ENCODE peak calls at places on chromosomes 3 and 15, in four cellular contexts. One of them, this sample, is unnamed.

GRCh38 chr3:10783360-10784346 is 32.4 kb upstream of the SLC6A11 start:
- DNase-seq in A549: peak; percentile 40
- DNase-seq in K562: peak; percentile 73
- DNase-seq in HepG2: peak; percentile 36
- DNase-seq in this sample: peak; percentile 38

GRCh38 chr15:86515625-86516024 is 436.0 kb downstream of the AGBL1 start:
- DNase-seq in A549: no peak
- DNase-seq in HepG2: no peak
- DNase-seq in K562: no peak
- DNase-seq in this sample: no peak

GRCh38 chr15:59237119-59237853 is 30.6 kb downstream of the LDHAL6B start:
- DNase-seq in A549: no peak
- DNase-seq in HepG2: no peak
- DNase-seq in K562: no peak
- DNase-seq in this sample: no peak

GRCh38 chr3:46396129-46396528 is 10.7 kb downstream of the CCR5AS start:
- DNase-seq in HepG2: no peak
- DNase-seq in A549: no peak
- DNase-seq in K562: no peak
- DNase-seq in this sample: no peak

GRCh38 chr3:42057561-42058211 is 33.5 kb upstream of the TRAK1 start:
- DNase-seq in HepG2: no peak
- DNase-seq in A549: no peak
- DNase-seq in K562: no peak
- DNase-seq in this sample: no peak

GRCh38 chr3:131007782-131008181 is 18.8 kb downstream of the ASTE1 start:
- DNase-seq in HepG2: no peak
- DNase-seq in K562: no peak
- DNase-seq in A549: no peak
- DNase-seq in this sample: no peak

GRCh38 chr3:138351916-138352555 is 3.7 kb downstream of the MRAS start:
- DNase-seq in K562: no peak
- DNase-seq in HepG2: no peak
- DNase-seq in A549: no peak
- DNase-seq in this sample: no peak

GRCh38 chr3:176734146-176734545 is 463.1 kb downstream of the TBL1XR1 start:
- DNase-seq in HepG2: no peak
- DNase-seq in K562: peak; percentile 11
- DNase-seq in A549: no peak
- DNase-seq in this sample: peak; percentile 60

GRCh38 chr3:54570008-54570407 is 357.9 kb downstream of the LRTM1 start:
- DNase-seq in HepG2: no peak
- DNase-seq in K562: no peak
- DNase-seq in A549: no peak
- DNase-seq in this sample: no peak

GRCh38 chr3:50177346-50177745 is 14.1 kb upstream of the GNAT1 start:
- DNase-seq in A549: no peak
- DNase-seq in HepG2: no peak
- DNase-seq in K562: no peak
- DNase-seq in this sample: no peak

GRCh38 chr3:128424508-128425069 is 42.1 kb downstream of the DNAJB8 start:
- DNase-seq in K562: peak; percentile 39
- DNase-seq in HepG2: no peak
- DNase-seq in A549: no peak
- DNase-seq in this sample: no peak

GRCh38 chr3:117549716-117550115 is 840.1 kb downstream of the TUSC7 start:
- DNase-seq in HepG2: no peak
- DNase-seq in K562: no peak
- DNase-seq in A549: no peak
- DNase-seq in this sample: no peak

GRCh38 chr15:99384992-99385669 is 133.8 kb downstream of the LRRC28 start:
- DNase-seq in A549: no peak
- DNase-seq in K562: no peak
- DNase-seq in HepG2: peak; percentile 75
- DNase-seq in this sample: peak; percentile 40

GRCh38 chr3:150733373-150733935 is 29.5 kb downstream of the SIAH2 start:
- DNase-seq in A549: no peak
- DNase-seq in K562: peak; percentile 88
- DNase-seq in HepG2: peak; percentile 61
- DNase-seq in this sample: no peak

GRCh38 chr3:185069583-185070030 is 83.3 kb downstream of the C3orf70 start:
- DNase-seq in A549: no peak
- DNase-seq in K562: no peak
- DNase-seq in HepG2: peak; percentile 31
- DNase-seq in this sample: peak; percentile 88

GRCh38 chr3:117669761-117670160 is 960.2 kb downstream of the TUSC7 start:
- DNase-seq in HepG2: no peak
- DNase-seq in K562: no peak
- DNase-seq in A549: no peak
- DNase-seq in this sample: no peak

GRCh38 chr15:28112101-28112760 is 13.1 kb upstream of the OCA2 start:
- DNase-seq in A549: no peak
- DNase-seq in K562: no peak
- DNase-seq in HepG2: no peak
- DNase-seq in this sample: no peak

GRCh38 chr3:139835830-139836655 is 98.9 kb upstream of the CLSTN2 start:
- DNase-seq in K562: no peak
- DNase-seq in HepG2: no peak
- DNase-seq in A549: no peak
- DNase-seq in this sample: no peak

GRCh38 chr15:33545866-33546265 is 235.1 kb downstream of the RYR3 start:
- DNase-seq in K562: no peak
- DNase-seq in HepG2: no peak
- DNase-seq in A549: no peak
- DNase-seq in this sample: no peak

GRCh38 chr15:34435658-34436057 is 1.9 kb downstream of the GOLGA8A start:
- DNase-seq in A549: no peak
- DNase-seq in K562: no peak
- DNase-seq in HepG2: no peak
- DNase-seq in this sample: no peak

GRCh38 chr15:91553455-91553854 is 300.1 kb upstream of the SLCO3A1 start:
- DNase-seq in A549: no peak
- DNase-seq in HepG2: no peak
- DNase-seq in K562: no peak
- DNase-seq in this sample: no peak

GRCh38 chr15:27845535-27846369 is 253.4 kb downstream of the OCA2 start:
- DNase-seq in HepG2: no peak
- DNase-seq in A549: no peak
- DNase-seq in K562: no peak
- DNase-seq in this sample: no peak

GRCh38 chr3:129829640-129830039 is 63.9 kb downstream of the TMCC1 start:
- DNase-seq in K562: peak; percentile 10
- DNase-seq in A549: peak; percentile 30
- DNase-seq in HepG2: peak; percentile 83
- DNase-seq in this sample: peak; percentile 23

GRCh38 chr15:100714749-100715342 is 112.5 kb downstream of the ASB7 start:
- DNase-seq in K562: no peak
- DNase-seq in A549: no peak
- DNase-seq in HepG2: no peak
- DNase-seq in this sample: no peak

GRCh38 chr3:59644479-59645075 is 594.8 kb upstream of the CFAP20DC start:
- DNase-seq in HepG2: no peak
- DNase-seq in K562: no peak
- DNase-seq in A549: no peak
- DNase-seq in this sample: no peak

GRCh38 chr3:70832035-70832795 is 519.8 kb upstream of the MDFIC2 start:
- DNase-seq in K562: no peak
- DNase-seq in HepG2: no peak
- DNase-seq in A549: no peak
- DNase-seq in this sample: no peak

GRCh38 chr3:195040773-195041520 is 230.0 kb downstream of the XXYLT1 start:
- DNase-seq in A549: no peak
- DNase-seq in K562: no peak
- DNase-seq in HepG2: peak; percentile 55
- DNase-seq in this sample: no peak

GRCh38 chr3:39271363-39271762 is 8.5 kb downstream of the CX3CR1 start:
- DNase-seq in K562: no peak
- DNase-seq in A549: no peak
- DNase-seq in HepG2: no peak
- DNase-seq in this sample: no peak
- TF ChIP-seq HMGXB4 in K562: no peak
- TF ChIP-seq HMGXB4 in A549: no peak
- TF ChIP-seq HMGXB4 in HepG2: no peak
- TF ChIP-seq HMGXB4 in this sample: no peak

DNA sequence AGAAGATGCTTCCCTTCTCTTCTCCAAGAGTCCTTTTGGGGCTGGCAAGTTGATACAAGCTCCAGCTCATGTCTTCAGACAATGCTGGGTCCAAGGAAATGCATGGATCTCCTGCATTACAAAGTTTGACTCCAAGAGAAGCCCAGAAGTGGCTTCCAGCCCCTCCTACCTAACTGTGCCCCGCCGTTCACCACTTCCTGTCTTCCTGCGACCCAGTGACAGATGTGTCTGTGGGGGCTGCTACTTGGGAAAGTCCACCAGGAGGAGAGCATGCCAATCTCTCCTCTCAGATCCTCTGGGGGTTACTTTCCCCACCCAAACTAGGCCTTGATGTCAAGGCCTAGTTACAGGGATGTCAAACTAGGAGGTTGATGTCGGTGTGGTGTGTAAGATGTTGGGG is 133.6 kb upstream of the RASGRP1 start:
- DNase-seq in HepG2: no peak
- DNase-seq in K562: no peak
- DNase-seq in A549: no peak
- DNase-seq in this sample: no peak
- TF ChIP-seq USF2 in HepG2: no peak
- TF ChIP-seq USF2 in K562: no peak
- TF ChIP-seq USF2 in A549: no peak
- TF ChIP-seq USF2 in this sample: no peak

DNA sequence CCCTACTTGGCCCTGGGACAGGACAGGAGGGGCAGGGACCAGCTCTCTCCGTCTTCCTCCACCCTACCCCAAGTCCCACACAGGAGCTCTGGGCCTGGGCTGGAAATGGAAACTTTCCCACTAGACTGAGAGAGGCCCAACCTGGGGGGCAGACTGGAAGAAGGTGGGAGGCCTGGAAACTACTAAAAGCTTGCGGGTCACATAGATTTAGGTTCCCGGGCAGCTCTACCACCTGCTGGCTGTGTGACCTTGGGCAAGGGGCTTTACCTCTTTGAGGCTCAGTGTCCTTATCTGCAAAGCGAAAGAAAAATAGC is 49.9 kb upstream of the CCDC174 start:
- DNase-seq in HepG2: no peak
- DNase-seq in K562: no peak
- DNase-seq in A549: no peak
- DNase-seq in this sample: no peak
- TF ChIP-seq HMGXB4 in HepG2: no peak
- TF ChIP-seq HMGXB4 in K562: no peak
- TF ChIP-seq HMGXB4 in A549: no peak
- TF ChIP-seq HMGXB4 in this sample: no peak

DNA sequence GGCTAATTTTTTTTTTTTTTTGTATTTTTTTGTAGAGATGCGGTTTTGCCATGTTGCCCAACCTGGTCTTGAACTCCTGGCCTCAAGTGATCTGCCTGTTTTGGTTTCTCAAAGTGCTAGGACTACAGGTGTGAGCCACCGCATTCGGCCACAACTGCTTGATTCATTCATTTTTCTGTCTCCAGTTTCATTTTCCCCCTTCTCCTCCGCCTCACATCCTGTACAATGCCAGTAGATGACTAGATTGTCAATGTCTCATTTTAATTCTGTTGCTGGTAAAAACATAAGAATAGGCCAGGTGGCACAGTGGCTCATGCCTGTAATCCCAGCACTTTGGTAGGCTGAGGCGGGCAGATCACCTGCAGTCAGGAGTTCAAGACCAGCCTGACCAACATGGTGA is 12.0 kb upstream of the ZNF592 start:
- DNase-seq in K562: no peak
- DNase-seq in A549: no peak
- DNase-seq in HepG2: no peak
- DNase-seq in this sample: no peak
- TF ChIP-seq USF2 in K562: no peak
- TF ChIP-seq USF2 in A549: no peak
- TF ChIP-seq USF2 in HepG2: no peak
- TF ChIP-seq USF2 in this sample: no peak

This sample was measured in WTC11.